ENCODE peak calls at places on chromosomes 1 and 21, in six cellular contexts. K, M, V, G, O and T are unnamed samples.

GRCh38 chr1:169483500-169483966 is 2.2 kb downstream of the SLC19A2 start:
- DNase-seq in K (peak), M (no peak), V (no peak), G (peak), O (no peak), T (peak)

GRCh38 chr1:113912594-113913311 is 7.6 kb downstream of the DCLRE1B start:
- DNase-seq in K (peak), M (peak), V (peak), G (peak), O (no peak), T (peak)

GRCh38 chr1:97875996-97876395 is 44.8 kb downstream of the DPYD start:
- DNase-seq in K (peak), M (no peak), V (no peak), G (peak), O (no peak), T (no peak)

GRCh38 chr21:42469272-42469671 is 26.8 kb downstream of the RSPH1 start:
- DNase-seq in K (no peak), M (no peak), V (no peak), G (no peak), O (no peak), T (no peak)

GRCh38 chr21:42298657-42299056 is 16.6 kb downstream of the TFF3 start:
- DNase-seq in K (no peak), M (no peak), V (no peak), G (no peak), O (no peak), T (no peak)

GRCh38 chr1:150089846-150090520 is 22.4 kb downstream of the VPS45 start:
- DNase-seq in K (no peak), M (no peak), V (no peak), G (no peak), O (no peak), T (no peak)

GRCh38 chr1:99707535-99708142 is 58.8 kb downstream of the FRRS1 start:
- DNase-seq in K (peak), M (peak), V (peak), G (peak), O (peak), T (peak)

GRCh38 chr1:22142315-22143064 is 407 bp downstream of the WNT4 start:
- DNase-seq in K (peak), M (no peak), V (no peak), G (no peak), O (peak), T (no peak)

GRCh38 chr1:45622891-45623394 is 911 bp downstream of the CCDC17 start:
- DNase-seq in K (no peak), M (no peak), V (peak), G (no peak), O (no peak), T (peak)

GRCh38 chr1:80678438-80678837 is 1122.3 kb upstream of the ADGRL2 start:
- DNase-seq in K (no peak), M (no peak), V (no peak), G (no peak), O (no peak), T (no peak)

GRCh38 chr1:151210830-151211229 is 12.5 kb downstream of the PIP5K1A start:
- DNase-seq in K (no peak), M (no peak), V (no peak), G (peak), O (no peak), T (no peak)

GRCh38 chr1:12203216-12204007 is 26.4 kb upstream of the VPS13D start:
- DNase-seq in K (no peak), M (no peak), V (no peak), G (no peak), O (no peak), T (no peak)

GRCh38 chr1:6603424-6603850 is 768 bp upstream of the KLHL21 start:
- DNase-seq in K (peak), M (no peak), V (peak), G (peak), O (peak), T (peak)

GRCh38 chr1:156070523-156070922 is 9.6 kb downstream of the RAB25 start:
- DNase-seq in K (no peak), M (no peak), V (no peak), G (no peak), O (no peak), T (peak)

GRCh38 chr1:2854611-2855010 is 53.1 kb upstream of the TTC34 start:
- DNase-seq in K (no peak), M (no peak), V (peak), G (no peak), O (no peak), T (peak)

GRCh38 chr1:32949519-32949918 is 15.1 kb downstream of the RNF19B start:
- DNase-seq in K (no peak), M (no peak), V (no peak), G (no peak), O (no peak), T (no peak)

GRCh38 chr1:84665703-84666317 is 24.5 kb downstream of the SSX2IP start:
- DNase-seq in K (no peak), M (no peak), V (no peak), G (peak), O (no peak), T (no peak)

GRCh38 chr1:230286166-230286889 is 139.8 kb downstream of the PGBD5 start:
- DNase-seq in K (no peak), M (no peak), V (no peak), G (no peak), O (no peak), T (no peak)

GRCh38 chr21:44924611-44925010 is 3.9 kb upstream of the ITGB2 start:
- DNase-seq in K (no peak), M (no peak), V (no peak), G (no peak), O (no peak), T (no peak)

GRCh38 chr1:234771642-234772344 is 161.8 kb upstream of the IRF2BP2 start:
- DNase-seq in K (peak), M (no peak), V (no peak), G (no peak), O (no peak), T (no peak)

GRCh38 chr1:192952646-192953045 is 106.5 kb downstream of the UCHL5 start:
- DNase-seq in K (peak), M (no peak), V (no peak), G (no peak), O (no peak), T (no peak)

GRCh38 chr1:41122851-41123518 is 101.5 kb upstream of the SLFNL1 start:
- DNase-seq in K (peak), M (no peak), V (no peak), G (peak), O (peak), T (no peak)

GRCh38 chr1:3553166-3553939 is 58.0 kb downstream of the MEGF6 start:
- DNase-seq in K (peak), M (no peak), V (no peak), G (no peak), O (no peak), T (no peak)